ENCODE peak calls at places on chromosomes 2 and 18, in four cellular contexts. R is fibroblast of the aortic adventitia, G is right lobe of liver, E is WTC11. Z is an unnamed sample.

GRCh38 chr2:53233759-53234547 is 533.7 kb upstream of the CHAC2 start:
- DNase-seq in R (no peak), G (no peak), E (no peak), Z (no peak)

GRCh38 chr2:70685771-70686171 is 82.2 kb downstream of the ADD2 start:
- DNase-seq in R (no peak), G (no peak), E (no peak), Z (peak; percentile 16)

GRCh38 chr2:17813742-17814458 is 2.4 kb upstream of the MSGN1 start:
- DNase-seq in R (peak; percentile 15), G (no peak), E (no peak), Z (no peak)

GRCh38 chr2:42138163-42139016 is 30.8 kb upstream of the EML4 start:
- DNase-seq in R (peak; percentile 99), G (no peak), E (no peak), Z (no peak)

GRCh38 chr2:228066416-228066815 is 115.1 kb downstream of the SPHKAP start:
- DNase-seq in R (no peak), G (no peak), E (no peak), Z (no peak)

GRCh38 chr2:85251070-85251616 is 76.6 kb downstream of the TGOLN2 start:
- DNase-seq in R (no peak), G (no peak), E (no peak), Z (no peak)

GRCh38 chr2:111685342-111685741 is 198.7 kb downstream of the ANAPC1 start:
- DNase-seq in R (peak; percentile 82), G (no peak), E (no peak), Z (no peak)

GRCh38 chr2:216031960-216032689 is 18.8 kb upstream of the MREG start:
- DNase-seq in R (peak; percentile 82), G (no peak), E (no peak), Z (no peak)

GRCh38 chr2:8154936-8155335 is 526.9 kb upstream of the ID2 start:
- DNase-seq in R (peak; percentile 65), G (no peak), E (no peak), Z (no peak)

GRCh38 chr2:159553727-159554126 is 62.6 kb downstream of the BAZ2B start:
- DNase-seq in R (no peak), G (no peak), E (no peak), Z (no peak)

GRCh38 chr2:192197387-192197786 is 2.7 kb upstream of the TMEFF2 start:
- DNase-seq in R (peak; percentile 22), G (no peak), E (no peak), Z (no peak)

GRCh38 chr2:217288472-217289063 is 428.7 kb upstream of the TNP1 start:
- DNase-seq in R (no peak), G (no peak), E (no peak), Z (no peak)

GRCh38 chr2:240260664-240261063 is 120.2 kb upstream of the OTOS start:
- DNase-seq in R (no peak), G (no peak), E (no peak), Z (no peak)

GRCh38 chr2:33221046-33221784 is 255.2 kb upstream of the RASGRP3 start:
- DNase-seq in R (no peak), G (no peak), E (no peak), Z (no peak)

GRCh38 chr18:57741273-57741672 is 61.8 kb downstream of the ATP8B1 start:
- DNase-seq in R (peak; percentile 39), G (no peak), E (no peak), Z (no peak)

GRCh38 chr18:58308463-58308862 is 264.4 kb downstream of the NEDD4L start:
- DNase-seq in R (no peak), G (no peak), E (no peak), Z (no peak)

GRCh38 chr2:29742641-29743040 is 178.7 kb downstream of the ALK start:
- DNase-seq in R (no peak), G (no peak), E (no peak), Z (no peak)

GRCh38 chr2:197460653-197461052 is 7.3 kb downstream of the COQ10B start:
- DNase-seq in R (no peak), G (no peak), E (no peak), Z (no peak)

GRCh38 chr2:236986524-236987330 is 99.0 kb upstream of the COPS8 start:
- DNase-seq in R (no peak), G (no peak), E (no peak), Z (no peak)

GRCh38 chr2:194385376-194385775 is 1271.7 kb upstream of the SLC39A10 start:
- DNase-seq in R (no peak), G (no peak), E (no peak), Z (no peak)

GRCh38 chr2:21118302-21118920 is 5.4 kb upstream of the TDRD15 start:
- DNase-seq in R (peak; percentile 2), G (no peak), E (peak; percentile 29), Z (no peak)

GRCh38 chr2:31414601-31415241 is at the start of gene XDH:
- DNase-seq in R (no peak), G (peak; percentile 35), E (no peak), Z (no peak)

GRCh38 chr2:40488101-40488598 is 36.3 kb upstream of the SLC8A1 start:
- DNase-seq in R (peak; percentile 64), G (no peak), E (no peak), Z (no peak)

GRCh38 chr18:35808796-35809195 is 163.7 kb upstream of the RMP24 start:
- DNase-seq in R (no peak), G (no peak), E (no peak), Z (no peak)

GRCh38 chr2:23312996-23313606 is 71.9 kb upstream of the KLHL29 start:
- DNase-seq in R (peak; percentile 10), G (no peak), E (peak; percentile 85), Z (no peak)

GRCh38 chr2:11376071-11376470 is 31.6 kb upstream of the ROCK2 start:
- DNase-seq in R (no peak), G (no peak), E (no peak), Z (no peak)

GRCh38 chr2:172693037-172693436 is 42.6 kb upstream of the RAPGEF4 start:
- DNase-seq in R (peak; percentile 97), G (peak; percentile 39), E (no peak), Z (peak; percentile 79)
- TF ChIP-seq CTCF in R (no peak), G (no peak), E (no peak), Z (no peak)

DNA sequence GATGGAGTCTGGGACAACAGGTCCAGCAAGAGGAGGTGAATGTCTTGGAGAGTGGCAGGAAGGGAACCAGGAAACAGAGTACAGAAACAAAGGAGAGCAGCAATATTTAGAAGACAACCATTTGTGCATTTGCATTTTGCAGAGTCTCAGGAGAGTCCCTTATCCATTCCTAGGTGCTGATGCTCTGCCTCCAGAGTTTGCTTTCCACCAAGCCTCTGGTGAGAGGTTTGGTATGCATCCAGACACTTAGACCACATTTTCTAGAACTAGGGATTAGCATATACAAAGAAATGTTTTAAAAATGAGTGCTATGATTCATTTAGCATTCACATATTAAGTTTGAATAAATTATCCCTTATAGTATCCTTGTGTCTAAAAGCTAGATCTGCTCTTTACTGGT is 18.5 kb upstream of the LRATD1 start:
- DNase-seq in R (no peak), G (no peak), E (no peak), Z (no peak)
- TF ChIP-seq CTCF in R (no peak), G (no peak), E (no peak), Z (no peak)

GRCh38 chr2:135819211-135819610 is 17.8 kb downstream of the LCT start:
- DNase-seq in R (peak; percentile 14), G (no peak), E (peak; percentile 47), Z (no peak)
- TF ChIP-seq CTCF in R (peak; percentile 27), G (no peak), E (no peak), Z (no peak)

GRCh38 chr2:229641676-229642075 is 72.7 kb downstream of the DNER start:
- DNase-seq in R (no peak), G (no peak), E (no peak), Z (no peak)
- TF ChIP-seq CTCF in R (peak; percentile 8), G (no peak), E (no peak), Z (no peak)

GRCh38 chr18:12098389-12098788 is 4.7 kb downstream of the ANKRD62 start:
- DNase-seq in R (no peak), G (no peak), E (no peak), Z (no peak)

GRCh38 chr18:12091742-12092141 is 1.9 kb upstream of the ANKRD62 start:
- DNase-seq in R (no peak), G (no peak), E (no peak), Z (no peak)

GRCh38 chr18:12088731-12089375 is 4.8 kb upstream of the ANKRD62 start:
- DNase-seq in R (no peak), G (no peak), E (no peak), Z (no peak)

GRCh38 chr18:12092398-12093229 is 1.0 kb upstream of the ANKRD62 start:
- DNase-seq in R (no peak), G (peak; percentile 75), E (peak; percentile 63), Z (no peak)

GRCh38 chr18:12093520-12094257 is at the start of gene ANKRD62:
- DNase-seq in R (no peak), G (no peak), E (no peak), Z (no peak)
- TF ChIP-seq CTCF in R (no peak), G (no peak), E (no peak), Z (no peak)

GRCh38 chr2:233199870-233200269 is 51.6 kb upstream of the ATG16L1 start:
- DNase-seq in R (no peak), G (no peak), E (no peak), Z (no peak)
- TF ChIP-seq CTCF in R (no peak), G (no peak), E (no peak), Z (peak; percentile 18)

DNA sequence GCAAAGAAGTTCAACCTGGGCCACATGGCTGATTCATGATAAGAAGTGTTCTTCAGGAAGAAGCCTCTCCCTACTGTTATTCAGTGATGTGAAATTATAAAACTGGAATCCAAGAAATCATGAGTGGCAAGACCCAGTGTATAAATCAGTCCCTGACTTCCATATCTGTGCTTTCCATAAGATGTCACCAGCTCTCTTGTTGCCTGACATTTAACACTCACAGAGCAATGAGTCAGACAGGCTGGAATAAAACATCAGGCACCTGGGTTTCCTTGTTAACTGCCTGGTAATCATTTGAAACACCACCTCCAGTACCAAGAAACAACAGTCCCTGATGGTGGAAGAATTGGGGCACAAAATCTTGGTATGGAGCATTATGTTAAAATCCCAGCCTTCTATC is 76.1 kb downstream of the SCG2 start:
- DNase-seq in R (no peak), G (no peak), E (no peak), Z (no peak)
- TF ChIP-seq CTCF in R (no peak), G (no peak), E (no peak), Z (no peak)

GRCh38 chr2:212406716-212407115 is 131.9 kb downstream of the ERBB4 start:
- DNase-seq in R (no peak), G (no peak), E (no peak), Z (no peak)

GRCh38 chr2:212398316-212398715 is 140.3 kb downstream of the ERBB4 start:
- DNase-seq in R (no peak), G (no peak), E (no peak), Z (no peak)

GRCh38 chr2:212402316-212402715 is 136.3 kb downstream of the ERBB4 start:
- DNase-seq in R (no peak), G (no peak), E (no peak), Z (no peak)
- TF ChIP-seq CTCF in R (no peak), G (no peak), E (no peak), Z (no peak)

GRCh38 chr2:237987263-237987662 is 20.4 kb downstream of the UBE2F start:
- DNase-seq in R (no peak), G (no peak), E (no peak), Z (no peak)
- TF ChIP-seq CTCF in R (no peak), G (no peak), E (no peak), Z (no peak)

Z was measured in CD14-positive monocyte.